ENCODE peak calls at places on chromosome X, in nine cellular contexts. H is iPS-NIHi11; J is ELR; I is T47D; O is activated CD8-positive, alpha-beta memory T cell treated with anti-CD3 and anti-CD28 coated beads for 4 hours; W is ureter; F is dermis microvascular lymphatic vessel endothelial cell; B is cardiac muscle cell; Z is SW480. R is an unnamed sample.

GRCh38 chrX:143455045-143455444 is 62.2 kb downstream of the SPANXN3 start:
- DNase-seq in H (no peak), J (no peak), I (no peak), O (no peak), W (no peak), F (no peak), B (peak), Z (no peak), R (no peak)

GRCh38 chrX:120672389-120672788 is 42.5 kb upstream of the C1GALT1C1 start:
- DNase-seq in H (no peak), J (peak), I (no peak), O (no peak), W (peak), F (peak), B (peak), Z (no peak), R (no peak)

GRCh38 chrX:39912126-39912525 is 185.6 kb downstream of the BCOR start:
- DNase-seq in H (no peak), J (no peak), I (no peak), O (no peak), W (no peak), F (no peak), B (no peak), Z (no peak), R (no peak)

GRCh38 chrX:109773374-109773773 is 40.3 kb upstream of the ACSL4 start:
- DNase-seq in H (no peak), J (no peak), I (no peak), O (no peak), W (no peak), F (no peak), B (no peak), Z (no peak), R (no peak)

GRCh38 chrX:108018659-108019381 is 26.0 kb upstream of the VSIG1 start:
- DNase-seq in H (no peak), J (no peak), I (no peak), O (no peak), W (no peak), F (no peak), B (no peak), Z (peak), R (no peak)

GRCh38 chrX:36642052-36642451 is 366.1 kb upstream of the FAM47C start:
- DNase-seq in H (no peak), J (no peak), I (no peak), O (no peak), W (no peak), F (no peak), B (no peak), Z (no peak), R (no peak)

GRCh38 chrX:122626871-122627270 is 557.2 kb upstream of the GRIA3 start:
- DNase-seq in H (no peak), J (peak), I (no peak), O (no peak), W (no peak), F (no peak), B (no peak), Z (no peak), R (no peak)

GRCh38 chrX:46759645-46759974 is 692 bp upstream of the SLC9A7 start:
- DNase-seq in H (no peak), J (peak), I (no peak), O (no peak), W (no peak), F (no peak), B (peak), Z (no peak), R (no peak)

R was measured in cerebellar cortex.